ENCODE peak calls at places on chromosome 1, in five cellular contexts. F is natural killer cell, S is psoas muscle, D is fibroblast of lung, K is dorsolateral prefrontal cortex. G is an unnamed sample.

GRCh38 chr1:209556159-209556690 is 27.3 kb upstream of the CAMK1G start:
- DNase-seq in F (no peak), S (no peak), D (no peak), K (no peak), G (no peak)

GRCh38 chr1:107153033-107153432 is 12.2 kb downstream of the NTNG1 start:
- DNase-seq in F (no peak), S (no peak), D (no peak), K (no peak), G (no peak)

GRCh38 chr1:30342535-30343141 is 380.7 kb downstream of the MATN1 start:
- DNase-seq in F (no peak), S (no peak), D (no peak), K (no peak), G (peak)

GRCh38 chr1:172726740-172727139 is 67.8 kb downstream of the FASLG start:
- DNase-seq in F (no peak), S (no peak), D (no peak), K (no peak), G (no peak)

GRCh38 chr1:33949570-33949969 is 85.7 kb downstream of the HMGB4 start:
- DNase-seq in F (no peak), S (no peak), D (no peak), K (no peak), G (no peak)

GRCh38 chr1:155977607-155978324 is 581 bp downstream of the ARHGEF2 start:
- DNase-seq in F (peak), S (peak), D (no peak), K (no peak), G (no peak)

GRCh38 chr1:35386954-35387353 is 118.4 kb downstream of the ZMYM4 start:
- DNase-seq in F (no peak), S (no peak), D (no peak), K (no peak), G (no peak)

GRCh38 chr1:201903135-201903534 is 14.4 kb downstream of the SHISA4 start:
- DNase-seq in F (no peak), S (peak), D (peak), K (no peak), G (no peak)

GRCh38 chr1:17370618-17371017 is 1.4 kb upstream of the PADI6 start:
- DNase-seq in F (no peak), S (no peak), D (no peak), K (no peak), G (no peak)

GRCh38 chr1:168960114-168960513 is 146.4 kb upstream of the ATP1B1 start:
- DNase-seq in F (no peak), S (no peak), D (no peak), K (no peak), G (no peak)

GRCh38 chr1:236167578-236167977 is 25.2 kb downstream of the GPR137B start:
- DNase-seq in F (no peak), S (no peak), D (no peak), K (no peak), G (peak)

GRCh38 chr1:53548031-53548491 is 88.9 kb downstream of the DMRTB1 start:
- DNase-seq in F (no peak), S (no peak), D (no peak), K (peak), G (peak)

GRCh38 chr1:111909010-111909409 is 80.5 kb downstream of the KCND3 start:
- DNase-seq in F (no peak), S (no peak), D (no peak), K (no peak), G (no peak)

GRCh38 chr1:201456499-201457309 is 12.3 kb downstream of the PHLDA3 start:
- DNase-seq in F (no peak), S (peak), D (peak), K (no peak), G (no peak)

GRCh38 chr1:8818325-8818775 is 910 bp upstream of the RERE start:
- DNase-seq in F (no peak), S (no peak), D (peak), K (no peak), G (no peak)

GRCh38 chr1:9207086-9207485 is 27.5 kb upstream of the H6PD start:
- DNase-seq in F (no peak), S (no peak), D (peak), K (no peak), G (no peak)

GRCh38 chr1:51671527-51672325 is 54.8 kb downstream of the OSBPL9 start:
- DNase-seq in F (no peak), S (no peak), D (peak), K (no peak), G (no peak)

GRCh38 chr1:113929750-113930498 is 800 bp downstream of the HIPK1 start:
- DNase-seq in F (peak), S (peak), D (peak), K (no peak), G (no peak)
- TF ChIP-seq CTCF in F (no peak), S (no peak), D (peak), K (no peak), G (peak)

GRCh38 chr1:85660541-85660940 is 47.7 kb downstream of the ZNHIT6 start:
- DNase-seq in F (no peak), S (no peak), D (no peak), K (no peak), G (no peak)

GRCh38 chr1:85663382-85663781 is 44.9 kb downstream of the ZNHIT6 start:
- DNase-seq in F (no peak), S (no peak), D (no peak), K (no peak), G (no peak)

GRCh38 chr1:85665932-85666331 is 42.3 kb downstream of the ZNHIT6 start:
- DNase-seq in F (no peak), S (no peak), D (no peak), K (no peak), G (no peak)

GRCh38 chr1:85659174-85659573 is 49.1 kb downstream of the ZNHIT6 start:
- DNase-seq in F (no peak), S (no peak), D (no peak), K (no peak), G (no peak)

DNA sequence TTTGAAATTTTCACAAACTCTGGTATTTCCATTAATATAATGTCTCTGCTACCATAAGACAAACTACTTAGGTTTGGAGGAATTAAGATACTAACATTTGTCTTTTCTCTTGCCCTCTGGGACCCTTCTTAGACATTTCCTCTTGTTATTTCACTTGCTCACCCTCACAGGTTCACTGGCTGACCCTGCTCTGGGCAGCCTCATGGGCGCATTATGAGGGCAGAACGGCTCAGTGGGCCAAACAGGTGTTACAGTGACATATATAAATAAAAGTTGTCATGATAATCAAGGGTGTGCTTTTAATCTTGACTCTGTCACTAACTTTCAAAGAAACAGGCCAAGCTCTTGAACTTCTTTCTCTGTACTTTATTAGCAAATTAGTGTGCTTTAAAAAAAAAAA is 46.5 kb downstream of the ZNHIT6 start:
- DNase-seq in F (no peak), S (no peak), D (no peak), K (no peak), G (no peak)
- TF ChIP-seq CTCF in F (no peak), S (no peak), D (no peak), K (no peak), G (no peak)

GRCh38 chr1:19700046-19700777 is 35.5 kb downstream of the HTR6 start:
- DNase-seq in F (no peak), S (no peak), D (no peak), K (no peak), G (no peak)

GRCh38 chr1:19695772-19696171 is 31.1 kb downstream of the HTR6 start:
- DNase-seq in F (no peak), S (no peak), D (no peak), K (no peak), G (no peak)

GRCh38 chr1:19694298-19694697 is 29.6 kb downstream of the HTR6 start:
- DNase-seq in F (no peak), S (no peak), D (no peak), K (no peak), G (no peak)

GRCh38 chr1:19696820-19697219 is 32.1 kb downstream of the HTR6 start:
- DNase-seq in F (no peak), S (no peak), D (no peak), K (no peak), G (no peak)

GRCh38 chr1:19698181-19698580 is 33.5 kb downstream of the HTR6 start:
- DNase-seq in F (no peak), S (no peak), D (no peak), K (no peak), G (no peak)
- TF ChIP-seq CTCF in F (no peak), S (no peak), D (no peak), K (no peak), G (no peak)

GRCh38 chr1:32074841-32075240 is 2.1 kb downstream of the TMEM39B start:
- DNase-seq in F (no peak), S (no peak), D (no peak), K (no peak), G (no peak)

GRCh38 chr1:32071758-32072621 is 749 bp upstream of the TMEM39B start:
- DNase-seq in F (no peak), S (no peak), D (peak), K (no peak), G (no peak)

GRCh38 chr1:32068891-32069590 is 3.7 kb upstream of the TMEM39B start:
- DNase-seq in F (no peak), S (no peak), D (no peak), K (no peak), G (no peak)

GRCh38 chr1:32073387-32074229 is 869 bp downstream of the TMEM39B start:
- DNase-seq in F (no peak), S (no peak), D (no peak), K (no peak), G (no peak)

GRCh38 chr1:32072622-32073386 is at the start of gene TMEM39B:
- DNase-seq in F (peak), S (peak), D (peak), K (peak), G (peak)
- TF ChIP-seq CTCF in F (no peak), S (no peak), D (no peak), K (no peak), G (peak)

GRCh38 chr1:204959836-204960235 is 83.2 kb upstream of the CNTN2 start:
- DNase-seq in F (no peak), S (no peak), D (no peak), K (no peak), G (no peak)

GRCh38 chr1:204962742-204963632 is 80.0 kb upstream of the CNTN2 start:
- DNase-seq in F (no peak), S (no peak), D (no peak), K (no peak), G (no peak)

GRCh38 chr1:204960306-204960984 is 82.6 kb upstream of the CNTN2 start:
- DNase-seq in F (no peak), S (no peak), D (no peak), K (no peak), G (no peak)

GRCh38 chr1:204959374-204959773 is 83.6 kb upstream of the CNTN2 start:
- DNase-seq in F (no peak), S (no peak), D (no peak), K (no peak), G (no peak)

DNA sequence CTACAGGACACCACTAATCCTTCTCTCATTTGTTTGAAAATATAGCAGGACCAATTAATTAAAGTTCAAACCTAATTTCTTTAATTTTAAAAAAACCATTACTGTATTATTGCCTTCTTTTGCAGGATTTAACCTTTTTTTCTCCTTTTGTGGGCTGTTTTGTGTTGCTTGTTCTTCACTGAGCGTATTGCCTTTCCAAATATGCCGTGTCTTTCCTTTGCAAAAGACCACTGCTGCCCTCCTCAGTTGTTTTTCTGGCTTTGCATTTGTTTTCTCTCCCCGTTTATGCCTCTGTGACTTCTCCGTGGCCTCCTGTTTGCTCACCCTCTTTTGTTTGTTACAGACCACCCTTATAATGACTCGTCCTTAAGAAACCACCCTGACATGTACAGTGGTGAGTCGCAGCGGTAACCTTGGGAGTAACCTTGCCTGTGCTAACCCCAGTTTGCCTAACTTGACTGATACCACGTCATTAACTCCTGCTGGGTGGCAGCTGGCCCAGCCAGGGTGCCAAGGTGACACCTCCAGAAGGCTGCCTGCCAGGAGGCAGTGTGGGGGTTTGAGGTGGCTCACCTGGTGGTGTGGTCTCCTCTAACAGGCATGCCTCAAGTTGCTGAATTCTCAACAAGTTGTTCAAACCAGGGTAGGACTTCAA is 81.1 kb upstream of the CNTN2 start:
- DNase-seq in F (no peak), S (no peak), D (no peak), K (no peak), G (no peak)
- TF ChIP-seq CTCF in F (no peak), S (no peak), D (no peak), K (no peak), G (peak)

GRCh38 chr1:94153133-94153532 is 32.2 kb upstream of the ABCA4 start:
- DNase-seq in F (no peak), S (no peak), D (no peak), K (no peak), G (no peak)

GRCh38 chr1:94154989-94155388 is 34.0 kb upstream of the ABCA4 start:
- DNase-seq in F (no peak), S (no peak), D (peak), K (no peak), G (no peak)

GRCh38 chr1:94160811-94161210 is 39.9 kb upstream of the ABCA4 start:
- DNase-seq in F (no peak), S (no peak), D (peak), K (no peak), G (no peak)

DNA sequence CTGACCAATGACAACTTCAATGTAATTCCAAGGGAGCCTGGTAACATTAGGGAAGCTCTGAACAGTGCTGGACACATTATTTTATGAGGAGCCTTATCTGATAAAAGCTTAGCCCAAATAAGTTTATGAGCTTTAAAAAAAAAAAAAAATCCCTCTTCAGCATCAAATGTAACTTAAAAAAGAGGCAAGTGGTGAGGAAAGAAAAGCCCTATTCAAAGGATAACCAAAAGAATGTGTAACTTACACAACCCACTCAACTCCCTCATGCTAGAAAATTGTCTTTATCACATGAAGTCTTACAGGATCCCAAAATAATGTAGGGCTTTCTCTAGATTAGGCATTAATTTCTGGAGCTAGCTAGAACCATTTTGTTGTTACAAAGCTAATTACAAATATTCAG is 35.3 kb upstream of the ABCA4 start:
- DNase-seq in F (no peak), S (no peak), D (no peak), K (no peak), G (no peak)
- TF ChIP-seq CTCF in F (no peak), S (no peak), D (no peak), K (no peak), G (no peak)

GRCh38 chr1:67144696-67145095 is 9.9 kb upstream of the C1orf141 start:
- DNase-seq in F (no peak), S (no peak), D (peak), K (no peak), G (no peak)
- TF ChIP-seq CTCF in F (peak), S (no peak), D (peak), K (no peak), G (peak)

GRCh38 chr1:12601690-12602632 is 16.0 kb downstream of the DHRS3 start:
- DNase-seq in F (no peak), S (no peak), D (peak), K (no peak), G (no peak)

GRCh38 chr1:12602633-12603024 is 15.4 kb downstream of the DHRS3 start:
- DNase-seq in F (no peak), S (no peak), D (no peak), K (no peak), G (no peak)

GRCh38 chr1:12599657-12600056 is 18.4 kb downstream of the DHRS3 start:
- DNase-seq in F (no peak), S (no peak), D (no peak), K (no peak), G (no peak)

GRCh38 chr1:12600335-12600734 is 17.7 kb downstream of the DHRS3 start:
- DNase-seq in F (no peak), S (peak), D (no peak), K (no peak), G (no peak)

DNA sequence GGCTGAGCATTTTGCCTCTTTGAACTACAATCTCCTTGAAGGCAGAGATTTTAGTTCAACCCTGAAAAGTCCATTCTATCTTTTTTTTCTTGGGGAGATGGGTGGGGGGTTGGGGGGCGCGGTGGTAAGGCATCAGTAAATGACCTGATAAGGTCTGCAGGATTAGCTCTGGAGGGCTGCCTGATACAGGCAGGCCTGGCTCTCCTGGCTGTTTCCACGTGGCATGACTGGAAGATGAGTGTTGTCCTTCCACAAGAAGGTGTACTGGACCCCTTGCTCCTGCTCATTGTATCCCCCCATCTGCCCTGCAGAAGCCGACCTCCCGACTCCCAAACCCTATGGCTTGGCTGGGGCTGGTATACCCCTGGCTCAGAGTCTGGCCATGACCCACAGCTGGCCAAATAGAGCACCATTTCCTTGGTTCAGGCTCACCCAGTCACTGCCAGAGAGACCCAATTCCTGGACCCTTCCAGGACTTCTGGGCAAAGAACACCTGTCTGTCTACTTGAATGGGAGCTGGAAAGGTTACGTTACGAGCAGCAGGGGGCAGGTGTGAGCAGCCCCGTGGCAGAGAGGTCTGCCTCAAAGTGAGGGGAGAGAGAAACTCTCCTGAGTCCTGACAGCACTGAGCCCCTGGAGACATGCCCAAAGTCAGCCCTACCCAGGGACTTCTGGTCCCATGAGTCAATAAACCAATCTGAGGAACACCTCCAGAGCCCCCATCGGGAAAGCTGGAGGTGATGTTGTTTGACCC is 17.0 kb downstream of the DHRS3 start:
- DNase-seq in F (peak), S (peak), D (no peak), K (no peak), G (no peak)
- TF ChIP-seq CTCF in F (peak), S (peak), D (peak), K (peak), G (peak)

DNA sequence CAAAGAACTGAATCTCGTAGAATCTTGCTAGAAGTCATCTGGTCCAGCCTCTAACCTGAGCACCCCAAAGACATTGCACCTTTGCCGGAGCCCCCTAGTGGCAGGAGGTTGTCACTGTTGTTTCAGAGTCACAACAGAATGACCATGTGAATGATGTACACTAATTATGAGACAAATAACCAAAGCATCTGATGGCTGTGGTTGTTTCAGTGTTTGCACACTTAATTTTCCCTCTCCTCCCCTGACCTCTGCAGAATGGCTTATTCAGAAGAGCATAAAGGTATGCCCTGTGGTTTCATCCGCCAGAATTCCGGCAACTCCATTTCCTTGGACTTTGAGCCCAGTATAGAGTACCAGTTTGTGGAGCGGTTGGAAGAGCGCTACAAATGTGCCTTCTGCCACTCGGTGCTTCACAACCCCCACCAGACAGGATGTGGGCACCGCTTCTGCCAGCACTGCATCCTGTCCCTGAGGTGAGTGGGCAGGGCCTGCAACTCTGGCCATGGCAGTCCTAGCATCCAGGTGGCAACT is 26.4 kb downstream of the TRAF5 start:
- DNase-seq in F (peak), S (no peak), D (no peak), K (no peak), G (no peak)
- TF ChIP-seq CTCF in F (peak), S (peak), D (peak), K (peak), G (peak)

G was measured in type B pancreatic cell.